ENCODE peak calls at places on chromosomes 6 and 20, in five cellular contexts. X is NCI-H1417, R is HEK293T, D is WTC11, M is RPMI8226. K is an unnamed sample.

GRCh38 chr20:13659288-13659687 is 20.6 kb upstream of the TASP1 start:
- DNase-seq in D (no peak), R (no peak), M (peak), X (no peak), K (no peak)

GRCh38 chr20:23622839-23623343 is 14.9 kb downstream of the CST3 start:
- DNase-seq in X (peak), R (no peak), M (peak), D (no peak), K (peak)

GRCh38 chr6:250676-251075 is 41.6 kb upstream of the DUSP22 start:
- DNase-seq in M (no peak), R (no peak), D (no peak), X (no peak), K (no peak)

GRCh38 chr6:10528170-10528981 is 7.2 kb downstream of the GCNT2 start:
- DNase-seq in M (peak), X (no peak), R (no peak), D (no peak), K (peak)

GRCh38 chr6:165308926-165309731 is at the start of gene C6orf118:
- DNase-seq in X (no peak), D (peak), M (peak), R (peak), K (peak)

GRCh38 chr6:3284436-3284876 is 25.7 kb downstream of the PSMG4 start:
- DNase-seq in R (no peak), X (peak), D (peak), M (no peak), K (no peak)

GRCh38 chr20:42646250-42646649 is 543.5 kb downstream of the PTPRT start:
- DNase-seq in X (no peak), M (no peak), R (no peak), D (no peak), K (no peak)

GRCh38 chr6:10954590-10955010 is 67.7 kb downstream of the SYCP2L start:
- DNase-seq in M (peak), R (peak), X (peak), D (peak), K (peak)

GRCh38 chr6:33590531-33591198 is 10.6 kb upstream of the BAK1 start:
- DNase-seq in R (no peak), X (no peak), M (no peak), D (no peak), K (no peak)

GRCh38 chr6:36150283-36150682 is 20.0 kb downstream of the MAPK13 start:
- DNase-seq in D (no peak), X (no peak), M (no peak), R (no peak), K (no peak)

GRCh38 chr6:96301781-96302180 is 219.8 kb upstream of the UFL1 start:
- DNase-seq in D (no peak), R (no peak), M (no peak), X (no peak), K (peak)

GRCh38 chr20:63518351-63518861 is 2.2 kb upstream of the PPDPF start:
- DNase-seq in D (no peak), M (no peak), X (no peak), R (no peak), K (no peak)

GRCh38 chr6:63634630-63635029 is 972 bp upstream of the PHF3 start:
- DNase-seq in D (no peak), X (no peak), R (peak), M (no peak), K (no peak)

GRCh38 chr6:168884646-168885086 is 369.0 kb downstream of the THBS2 start:
- DNase-seq in M (peak), R (peak), X (peak), D (peak), K (peak)

GRCh38 chr6:44556046-44556445 is 168.5 kb downstream of the CDC5L start:
- DNase-seq in D (no peak), X (peak), R (no peak), M (peak), K (no peak)

GRCh38 chr6:121694389-121695185 is 259.1 kb downstream of the GJA1 start:
- DNase-seq in D (no peak), R (no peak), M (no peak), X (no peak), K (peak)

GRCh38 chr6:157769776-157770430 is 53.1 kb upstream of the SNX9 start:
- DNase-seq in D (no peak), M (no peak), R (no peak), X (no peak), K (no peak)

GRCh38 chr6:33313709-33314514 is at the start of gene TAPBP:
- DNase-seq in X (peak), M (peak), D (peak), R (peak), K (peak)

GRCh38 chr6:111625511-111626331 is 20.0 kb upstream of the TRAF3IP2 start:
- DNase-seq in D (no peak), M (no peak), R (no peak), X (peak), K (no peak)

GRCh38 chr20:40176442-40176841 is 512.6 kb downstream of the MAFB start:
- DNase-seq in D (no peak), M (no peak), R (no peak), X (no peak), K (no peak)

GRCh38 chr20:37236462-37236861 is 25.2 kb downstream of the GHRH start:
- DNase-seq in X (no peak), R (no peak), D (no peak), M (no peak), K (no peak)

GRCh38 chr6:12060780-12061619 is 48.9 kb downstream of the HIVEP1 start:
- DNase-seq in M (no peak), R (no peak), D (peak), X (peak), K (peak)

GRCh38 chr6:106383573-106383972 is 23.1 kb downstream of the CRYBG1 start:
- DNase-seq in X (no peak), D (no peak), R (no peak), M (no peak), K (no peak)

GRCh38 chr6:169092375-169092774 is 161.3 kb downstream of the THBS2 start:
- DNase-seq in X (no peak), R (no peak), M (no peak), D (no peak), K (no peak)

GRCh38 chr20:41154436-41155176 is 17.3 kb downstream of the PLCG1 start:
- DNase-seq in M (no peak), R (no peak), D (no peak), X (no peak), K (no peak)